ENCODE peak calls at places on chromosomes 7 and 10, in six cellular contexts. O, L, X, C, Y and Q are unnamed samples.
A peak's percentile ranks its signal among the peaks of the same experiment; 100 is the strongest.

GRCh38 chr10:95860486-95861040 is 47.2 kb upstream of the CC2D2B start:
- DNase-seq in O (no peak), L (no peak), X (no peak), C (no peak), Y (no peak), Q (no peak)

GRCh38 chr7:44375236-44375699 is 49.9 kb upstream of the CAMK2B start:
- DNase-seq in O (no peak), L (no peak), X (no peak), C (peak; percentile 53), Y (no peak), Q (no peak)

GRCh38 chr10:96227206-96227605 is 44.2 kb downstream of the BLNK start:
- DNase-seq in O (no peak), L (no peak), X (no peak), C (no peak), Y (no peak), Q (no peak)

GRCh38 chr10:100519321-100520051 is at the start of gene SEC31B:
- DNase-seq in O (peak; percentile 66), L (no peak), X (no peak), C (peak; percentile 87), Y (no peak), Q (no peak)

GRCh38 chr7:51259766-51260165 is 56.8 kb downstream of the COBL start:
- DNase-seq in O (no peak), L (no peak), X (no peak), C (no peak), Y (no peak), Q (no peak)

GRCh38 chr7:33091641-33092191 is 17.5 kb downstream of the RP9 start:
- DNase-seq in O (no peak), L (no peak), X (no peak), C (no peak), Y (no peak), Q (no peak)

GRCh38 chr7:157739056-157739455 is 402.3 kb downstream of the DNAJB6 start:
- DNase-seq in O (no peak), L (no peak), X (no peak), C (no peak), Y (no peak), Q (no peak)

GRCh38 chr7:111098011-111098925 is 7.3 kb downstream of the LRRN3 start:
- DNase-seq in O (peak; percentile 67), L (no peak), X (peak; percentile 71), C (peak; percentile 76), Y (peak; percentile 58), Q (no peak)

GRCh38 chr7:87202208-87202607 is 17.3 kb downstream of the TMEM243 start:
- DNase-seq in O (no peak), L (no peak), X (no peak), C (no peak), Y (no peak), Q (no peak)

GRCh38 chr10:96259150-96259549 is 12.2 kb downstream of the BLNK start:
- DNase-seq in O (no peak), L (no peak), X (no peak), C (no peak), Y (no peak), Q (no peak)

GRCh38 chr10:71005337-71006305 is 117.3 kb upstream of the PCBD1 start:
- DNase-seq in O (no peak), L (no peak), X (no peak), C (no peak), Y (no peak), Q (no peak)

GRCh38 chr7:80124870-80125269 is 9.8 kb upstream of the GNAI1 start:
- DNase-seq in O (no peak), L (no peak), X (no peak), C (no peak), Y (peak; percentile 15), Q (no peak)

GRCh38 chr10:123150986-123151738 is 3.0 kb upstream of the BUB3 start:
- DNase-seq in O (no peak), L (peak; percentile 15), X (peak; percentile 25), C (peak; percentile 71), Y (no peak), Q (no peak)

GRCh38 chr7:40586197-40586596 is 451.4 kb downstream of the SUGCT start:
- DNase-seq in O (no peak), L (peak; percentile 50), X (peak; percentile 74), C (no peak), Y (no peak), Q (no peak)

GRCh38 chr10:86798030-86798429 is 41.6 kb downstream of the BMPR1A start:
- DNase-seq in O (no peak), L (no peak), X (peak; percentile 31), C (no peak), Y (no peak), Q (no peak)

GRCh38 chr7:27098493-27099223 is 2.9 kb upstream of the HOXA1 start:
- DNase-seq in O (no peak), L (peak; percentile 67), X (peak; percentile 93), C (peak; percentile 73), Y (no peak), Q (no peak)

GRCh38 chr7:21616796-21617436 is 74.1 kb downstream of the DNAH11 start:
- DNase-seq in O (peak; percentile 60), L (peak; percentile 71), X (peak; percentile 31), C (no peak), Y (no peak), Q (no peak)

GRCh38 chr10:104711167-104711765 is 70.2 kb downstream of the SORCS3 start:
- DNase-seq in O (no peak), L (no peak), X (no peak), C (no peak), Y (no peak), Q (no peak)
- TF ChIP-seq EZH2 in O (no peak), L (no peak), X (no peak), C (no peak), Y (no peak), Q (no peak)

GRCh38 chr10:120507651-120508050 is 50.6 kb downstream of the PLPP4 start:
- DNase-seq in O (no peak), L (peak; percentile 77), X (no peak), C (no peak), Y (no peak), Q (no peak)

GRCh38 chr10:120507175-120507574 is 50.1 kb downstream of the PLPP4 start:
- DNase-seq in O (no peak), L (no peak), X (no peak), C (no peak), Y (no peak), Q (no peak)

GRCh38 chr10:120505866-120506265 is 48.8 kb downstream of the PLPP4 start:
- DNase-seq in O (no peak), L (peak; percentile 92), X (no peak), C (no peak), Y (no peak), Q (no peak)

GRCh38 chr10:120505056-120505455 is 48.0 kb downstream of the PLPP4 start:
- DNase-seq in O (no peak), L (no peak), X (no peak), C (peak; percentile 18), Y (no peak), Q (no peak)

GRCh38 chr10:120506674-120507073 is 49.6 kb downstream of the PLPP4 start:
- DNase-seq in O (no peak), L (peak; percentile 80), X (no peak), C (no peak), Y (no peak), Q (no peak)
- H3K27ac ChIP-seq in O (no peak overlapping the region), L (peak overlapping the region; percentile 89), X (no peak overlapping the region), C (no peak overlapping the region), Y (no peak overlapping the region), Q (no peak overlapping the region)

GRCh38 chr7:23105644-23106490 is at the start of gene KLHL7:
- DNase-seq in O (peak; percentile 97), L (peak; percentile 93), X (peak; percentile 88), C (peak; percentile 98), Y (peak; percentile 96), Q (no peak)

GRCh38 chr7:23106801-23107713 is 1.5 kb downstream of the KLHL7 start:
- DNase-seq in O (peak; percentile 16), L (no peak), X (no peak), C (peak; percentile 12), Y (no peak), Q (no peak)

GRCh38 chr7:23106491-23106800 is 861 bp downstream of the KLHL7 start:
- DNase-seq in O (no peak), L (no peak), X (peak; percentile 30), C (peak; percentile 74), Y (no peak), Q (no peak)

GRCh38 chr7:23107781-23108180 is 2.2 kb downstream of the KLHL7 start:
- DNase-seq in O (no peak), L (no peak), X (no peak), C (no peak), Y (no peak), Q (no peak)

DNA sequence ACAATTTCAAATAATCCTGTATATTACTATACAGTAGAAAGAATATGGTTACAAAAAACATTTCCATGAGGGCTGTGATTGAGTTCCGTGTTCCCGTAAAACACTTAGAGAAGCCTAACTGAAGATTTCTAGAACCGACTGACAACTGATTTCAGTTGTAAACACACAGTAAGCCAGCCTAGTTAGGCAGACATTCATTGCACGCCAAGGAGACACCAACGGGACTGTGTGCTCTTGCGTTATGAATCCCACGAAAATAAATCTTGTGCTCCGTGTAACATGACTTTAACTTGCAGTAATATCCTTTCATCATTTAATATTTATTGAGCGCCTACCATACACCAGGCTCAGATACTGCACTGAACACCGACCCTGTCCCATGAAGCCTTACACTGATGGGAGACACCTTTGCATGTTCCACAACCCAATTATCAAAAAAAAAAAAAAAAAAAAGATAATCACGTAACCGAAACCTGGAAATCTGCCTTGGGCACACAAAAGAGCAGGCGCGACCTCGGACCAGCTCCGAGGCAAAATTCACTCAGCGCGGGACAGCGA is 420 bp upstream of the KLHL7 start:
- DNase-seq in O (no peak), L (no peak), X (no peak), C (no peak), Y (no peak), Q (no peak)
- H3K4me3 ChIP-seq in O (peak overlapping the region; percentile 52), L (peak overlapping the region; percentile 77), X (peak overlapping the region; percentile 76), C (peak overlapping the region; percentile 90), Y (peak overlapping the region; percentile 97), Q (peak overlapping the region; percentile 97)

DNA sequence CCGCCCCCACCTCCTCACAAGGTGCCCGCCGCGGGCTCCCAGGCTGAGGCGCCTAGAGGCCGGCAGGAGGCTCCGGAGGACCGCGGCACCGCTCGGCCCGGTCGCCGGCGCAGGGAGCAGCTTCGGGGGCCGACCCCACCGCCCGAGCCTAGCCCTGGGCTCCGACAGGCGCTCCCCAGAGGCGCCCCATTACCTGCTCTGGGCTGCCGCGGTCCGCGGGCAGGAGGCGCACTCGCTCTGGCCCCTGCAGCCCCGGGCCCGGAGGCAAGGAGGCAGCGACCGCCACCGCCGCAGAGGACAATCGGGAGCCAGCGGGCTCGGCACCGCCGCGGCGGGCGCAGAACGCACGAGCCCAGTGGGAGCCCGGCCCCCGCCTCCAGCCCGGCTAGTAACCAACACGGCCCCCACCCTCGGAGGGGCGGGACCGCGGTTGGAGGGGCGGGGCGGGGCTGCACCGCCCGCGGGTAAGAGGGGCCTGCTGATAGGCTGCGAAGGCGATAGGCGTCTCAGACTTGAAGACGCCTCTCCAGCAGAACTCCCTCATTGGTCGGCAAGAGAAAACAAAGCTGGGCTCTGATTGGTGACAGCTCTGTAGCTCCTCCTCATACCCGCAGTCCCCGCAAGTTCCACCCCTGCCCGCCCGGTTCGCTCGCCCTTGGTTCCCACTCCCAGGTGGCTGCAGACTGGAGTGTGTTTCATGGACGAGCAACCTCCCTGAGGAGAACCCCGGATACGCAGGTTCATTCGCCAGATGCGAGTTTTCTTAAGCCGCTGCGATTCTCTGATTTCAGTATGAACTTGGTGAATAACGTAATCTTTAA is at the start of gene MPP7:
- DNase-seq in O (peak; percentile 97), L (peak; percentile 99), X (peak; percentile 98), C (peak; percentile 98), Y (peak; percentile 92), Q (peak; percentile 73)
- TF ChIP-seq EZH2 in O (no peak), L (no peak), X (no peak), C (peak; percentile 8), Y (no peak), Q (no peak)